ENCODE peak calls at places on chromosomes 3 and 15, in eight cellular contexts. U is GM12865, E is fibroblast of pulmonary artery, Y is cardiac muscle cell, G is Peyer's patch, M is testis, T is progenitor cell of endocrine pancreas, B is AG04450. H is an unnamed sample.

GRCh38 chr3:39133822-39134221 is 19.6 kb downstream of the CSRNP1 start:
- DNase-seq in E (no peak), Y (no peak), T (no peak), U (no peak), G (no peak), M (no peak), B (no peak), H (no peak)

GRCh38 chr3:118792191-118792590 is 242.5 kb downstream of the IGSF11 start:
- DNase-seq in M (no peak), Y (no peak), G (no peak), T (no peak), E (no peak), B (no peak), U (peak; percentile 24), H (no peak)

GRCh38 chr3:88219138-88219792 is 69.5 kb downstream of the C3orf38 start:
- DNase-seq in T (peak; percentile 39), M (peak; percentile 71), B (peak; percentile 2), Y (peak; percentile 88), U (peak; percentile 69), G (no peak), E (peak; percentile 77), H (peak; percentile 55)

GRCh38 chr15:91789136-91789535 is 64.4 kb upstream of the SLCO3A1 start:
- DNase-seq in M (no peak), G (no peak), U (no peak), B (no peak), E (no peak), Y (no peak), T (no peak), H (no peak)

GRCh38 chr3:140296796-140297352 is 361.9 kb downstream of the CLSTN2 start:
- DNase-seq in G (no peak), B (no peak), E (peak; percentile 4), M (peak; percentile 17), T (no peak), Y (no peak), U (no peak), H (no peak)

GRCh38 chr3:139916271-139916670 is 18.7 kb upstream of the CLSTN2 start:
- DNase-seq in G (no peak), B (no peak), M (no peak), Y (no peak), T (no peak), E (no peak), U (no peak), H (no peak)

GRCh38 chr3:57974796-57975388 is 33.3 kb upstream of the FLNB start:
- DNase-seq in U (no peak), T (no peak), Y (no peak), B (peak; percentile 87), G (no peak), E (peak; percentile 93), M (no peak), H (no peak)

GRCh38 chr15:95887666-95888480 is 442.6 kb upstream of the NR2F2 start:
- DNase-seq in E (no peak), U (no peak), G (no peak), B (no peak), T (no peak), Y (no peak), M (no peak), H (no peak)

GRCh38 chr3:156615592-156616173 is 58.7 kb upstream of the TIPARP start:
- DNase-seq in Y (peak; percentile 37), T (no peak), E (peak; percentile 93), M (peak; percentile 54), G (no peak), U (no peak), B (no peak), H (no peak)

GRCh38 chr3:184381261-184382224 is 1.7 kb downstream of the CHRD start:
- DNase-seq in M (no peak), U (no peak), B (no peak), G (no peak), Y (peak; percentile 37), E (no peak), T (no peak), H (peak; percentile 47)

GRCh38 chr15:89203705-89204273 is 17.6 kb downstream of the RLBP1 start:
- DNase-seq in B (no peak), M (no peak), G (no peak), Y (no peak), U (peak; percentile 13), T (no peak), E (no peak), H (no peak)

GRCh38 chr3:65077124-65077523 is 389.3 kb upstream of the ADAMTS9 start:
- DNase-seq in G (no peak), E (no peak), M (no peak), Y (no peak), U (no peak), T (no peak), B (no peak), H (no peak)

GRCh38 chr3:65083240-65083639 is 395.4 kb upstream of the ADAMTS9 start:
- DNase-seq in T (no peak), U (no peak), B (no peak), E (no peak), G (no peak), M (no peak), Y (no peak), H (no peak)

GRCh38 chr3:65078748-65079147 is 390.9 kb upstream of the ADAMTS9 start:
- DNase-seq in T (no peak), B (no peak), E (no peak), Y (no peak), U (no peak), G (no peak), M (no peak), H (no peak)

DNA sequence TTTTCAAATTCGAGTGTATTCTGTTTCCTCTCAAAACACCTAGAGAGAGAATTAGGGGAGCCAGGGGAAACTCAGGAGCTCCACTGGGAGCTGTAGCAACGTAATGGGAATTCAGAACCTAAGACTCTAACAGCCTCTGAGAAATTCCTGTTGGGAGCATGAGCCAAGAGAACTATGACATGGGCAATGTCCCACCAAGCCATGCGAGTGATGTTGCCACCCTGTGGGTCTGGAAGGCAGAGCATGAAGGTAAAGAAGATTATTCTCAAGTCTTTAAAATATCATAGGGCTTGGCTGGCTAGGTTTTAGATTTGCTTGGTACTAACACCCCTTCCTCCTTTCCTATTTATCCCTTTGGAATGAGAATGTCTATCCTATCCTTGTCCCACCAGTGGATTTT is 392.6 kb upstream of the ADAMTS9 start:
- DNase-seq in E (no peak), Y (peak; percentile 2), G (no peak), U (no peak), M (no peak), T (no peak), B (no peak), H (no peak)
- TF ChIP-seq CTCF in E (no peak), Y (no peak), G (no peak), U (no peak), M (no peak), T (no peak), B (no peak), H (no peak)

GRCh38 chr3:107413264-107413663 is 36.0 kb downstream of the CCDC54 start:
- DNase-seq in T (no peak), Y (no peak), B (no peak), M (no peak), E (no peak), U (no peak), G (no peak), H (no peak)
- TF ChIP-seq CTCF in T (no peak), Y (no peak), B (no peak), M (no peak), E (no peak), U (no peak), G (no peak), H (no peak)

GRCh38 chr15:37083610-37084009 is 16.7 kb downstream of the MEIS2 start:
- DNase-seq in E (no peak), M (no peak), Y (no peak), T (no peak), B (no peak), G (no peak), U (no peak), H (no peak)

GRCh38 chr15:37086521-37086920 is 13.8 kb downstream of the MEIS2 start:
- DNase-seq in G (no peak), U (no peak), E (no peak), T (no peak), B (no peak), M (no peak), Y (no peak), H (no peak)

GRCh38 chr15:37086120-37086519 is 14.2 kb downstream of the MEIS2 start:
- DNase-seq in B (no peak), M (no peak), T (no peak), U (no peak), Y (no peak), G (no peak), E (no peak), H (no peak)

GRCh38 chr15:37087050-37087691 is 13.2 kb downstream of the MEIS2 start:
- DNase-seq in Y (no peak), G (no peak), T (no peak), U (no peak), E (no peak), M (no peak), B (no peak), H (no peak)

DNA sequence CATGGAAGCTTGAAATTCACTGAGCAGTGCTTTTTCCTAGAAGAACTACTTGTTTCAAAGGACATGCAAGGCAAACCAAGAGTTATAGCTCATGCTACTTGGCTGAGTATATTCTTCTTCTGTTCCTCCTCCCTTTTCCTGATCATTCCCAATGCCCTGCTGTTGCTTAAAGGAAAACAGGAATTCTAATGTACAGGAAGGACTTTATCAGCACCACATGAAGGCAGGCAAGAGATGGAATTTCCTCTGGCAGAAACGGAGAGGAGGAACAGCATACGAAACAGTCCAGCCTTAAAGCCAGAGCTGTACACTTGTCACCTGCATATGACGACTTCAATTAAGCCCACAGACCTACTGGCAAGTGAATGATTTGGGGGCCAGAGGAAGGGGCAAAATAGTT is 15.7 kb downstream of the MEIS2 start:
- DNase-seq in Y (no peak), U (no peak), B (no peak), M (no peak), G (no peak), E (peak; percentile 75), T (no peak), H (no peak)
- TF ChIP-seq CTCF in Y (no peak), U (no peak), B (no peak), M (no peak), G (no peak), E (no peak), T (no peak), H (no peak)

DNA sequence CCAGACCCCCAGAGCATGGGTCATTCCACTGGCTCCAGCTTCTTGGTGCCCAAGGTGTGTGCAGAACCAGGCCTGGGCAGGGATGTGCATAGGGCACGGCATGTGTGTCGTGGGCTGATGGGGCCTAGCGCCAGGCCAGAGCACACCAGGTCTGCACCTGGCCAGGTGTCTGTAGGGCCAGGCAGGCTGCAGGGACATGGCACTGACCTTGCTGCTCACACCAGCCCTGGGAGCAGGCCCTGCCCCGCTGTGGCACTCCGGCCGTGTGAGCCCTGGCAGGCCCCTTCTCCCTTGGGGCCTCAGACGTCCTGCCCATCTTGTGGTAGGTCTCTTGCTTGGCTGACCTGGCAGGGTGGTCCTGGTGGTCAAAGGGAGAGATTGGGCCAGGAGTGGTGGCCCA is 84.3 kb upstream of the RPL32 start:
- DNase-seq in U (no peak), G (no peak), T (no peak), E (no peak), Y (no peak), B (no peak), M (no peak), H (no peak)
- TF ChIP-seq CTCF in U (no peak), G (no peak), T (no peak), E (no peak), Y (no peak), B (no peak), M (no peak), H (no peak)

H was measured in nephron progenitor cell.